ENCODE peak calls at places on chromosomes 11 and 22, in ten cellular contexts. D is ovary, G is GM12864, O is osteoblast, B is astrocyte of the spinal cord, K is BE2C, X is sigmoid colon, L is astrocyte of the cerebellum, E is HCT116, S is bronchial epithelial cell. Y is an unnamed sample.

GRCh38 chr11:102582140-102582539 is 43.0 kb downstream of the MMP20 start:
- DNase-seq in D (no peak), G (no peak), O (no peak), B (no peak), K (no peak), X (no peak), L (no peak), E (no peak), S (no peak), Y (no peak)

GRCh38 chr11:26847459-26847858 is 125.6 kb upstream of the SLC5A12 start:
- DNase-seq in D (no peak), G (no peak), O (peak), B (peak), K (no peak), X (peak), L (no peak), E (no peak), S (no peak), Y (no peak)

GRCh38 chr22:45164217-45165123 is 745 bp downstream of the NUP50 start:
- DNase-seq in D (peak), G (no peak), O (peak), B (no peak), K (peak), X (peak), L (no peak), E (no peak), S (no peak), Y (peak)

GRCh38 chr11:88103337-88104206 is 71.7 kb downstream of the RAB38 start:
- DNase-seq in D (no peak), G (peak), O (no peak), B (peak), K (peak), X (no peak), L (peak), E (peak), S (peak), Y (peak)

GRCh38 chr11:73759520-73760065 is 1.3 kb downstream of the RAB6A start:
- DNase-seq in D (no peak), G (no peak), O (peak), B (peak), K (no peak), X (no peak), L (peak), E (no peak), S (peak), Y (no peak)

GRCh38 chr11:14386081-14386480 is 27.1 kb upstream of the RRAS2 start:
- DNase-seq in D (no peak), G (no peak), O (no peak), B (no peak), K (no peak), X (no peak), L (no peak), E (no peak), S (no peak), Y (no peak)

GRCh38 chr22:17057959-17058814 is 26.6 kb upstream of the IL17RA start:
- DNase-seq in D (peak), G (peak), O (peak), B (peak), K (peak), X (peak), L (peak), E (peak), S (peak), Y (peak)

GRCh38 chr22:29030016-29030617 is 31.5 kb downstream of the C22orf31 start:
- DNase-seq in D (no peak), G (no peak), O (no peak), B (peak), K (no peak), X (no peak), L (peak), E (peak), S (peak), Y (no peak)

GRCh38 chr11:35126000-35126878 is 12.7 kb upstream of the CD44 start:
- DNase-seq in D (no peak), G (peak), O (no peak), B (no peak), K (no peak), X (no peak), L (no peak), E (no peak), S (no peak), Y (peak)

GRCh38 chr22:19057539-19057938 is 64.7 kb downstream of the DGCR2 start:
- DNase-seq in D (no peak), G (no peak), O (no peak), B (no peak), K (no peak), X (peak), L (no peak), E (no peak), S (no peak), Y (no peak)

GRCh38 chr11:119832536-119832935 is 103.5 kb upstream of the NECTIN1 start:
- DNase-seq in D (peak), G (no peak), O (no peak), B (no peak), K (peak), X (no peak), L (no peak), E (no peak), S (peak), Y (no peak)

GRCh38 chr22:31262369-31263133 is 29.7 kb downstream of the PIK3IP1 start:
- DNase-seq in D (no peak), G (no peak), O (no peak), B (no peak), K (no peak), X (no peak), L (no peak), E (no peak), S (no peak), Y (no peak)

GRCh38 chr11:44795803-44796535 is 69.2 kb downstream of the TSPAN18 start:
- DNase-seq in D (no peak), G (no peak), O (no peak), B (no peak), K (no peak), X (no peak), L (no peak), E (no peak), S (no peak), Y (no peak)

GRCh38 chr11:12167098-12167999 is 57.0 kb downstream of the MICAL2 start:
- DNase-seq in D (no peak), G (no peak), O (no peak), B (peak), K (no peak), X (no peak), L (no peak), E (peak), S (peak), Y (no peak)

GRCh38 chr11:134542401-134543143 is 130.5 kb upstream of the B3GAT1 start:
- DNase-seq in D (no peak), G (no peak), O (no peak), B (no peak), K (no peak), X (peak), L (no peak), E (peak), S (peak), Y (no peak)

GRCh38 chr11:45000918-45001317 is 50.2 kb upstream of the TP53I11 start:
- DNase-seq in D (no peak), G (no peak), O (no peak), B (no peak), K (no peak), X (peak), L (no peak), E (no peak), S (no peak), Y (no peak)

GRCh38 chr11:125224391-125225015 is 60.0 kb downstream of the PKNOX2 start:
- DNase-seq in D (peak), G (no peak), O (peak), B (peak), K (no peak), X (peak), L (no peak), E (peak), S (no peak), Y (peak)

GRCh38 chr22:38072322-38073149 is 11.4 kb downstream of the SLC16A8 start:
- DNase-seq in D (no peak), G (no peak), O (peak), B (no peak), K (no peak), X (peak), L (no peak), E (no peak), S (no peak), Y (no peak)

GRCh38 chr11:10410106-10410843 is 44.8 kb upstream of the AMPD3 start:
- DNase-seq in D (no peak), G (no peak), O (no peak), B (no peak), K (no peak), X (no peak), L (no peak), E (no peak), S (no peak), Y (no peak)

GRCh38 chr11:71936825-71937224 is 8.0 kb downstream of the RNF121 start:
- DNase-seq in D (no peak), G (no peak), O (no peak), B (peak), K (no peak), X (no peak), L (no peak), E (peak), S (peak), Y (no peak)

GRCh38 chr11:108069947-108070346 is 51.4 kb upstream of the ACAT1 start:
- DNase-seq in D (no peak), G (no peak), O (no peak), B (peak), K (no peak), X (no peak), L (peak), E (no peak), S (no peak), Y (peak)

GRCh38 chr11:8671242-8671641 is 11.2 kb downstream of the TRIM66 start:
- DNase-seq in D (peak), G (no peak), O (peak), B (peak), K (no peak), X (peak), L (peak), E (no peak), S (peak), Y (no peak)

GRCh38 chr11:1109101-1109917 is 34.6 kb downstream of the MUC2 start:
- DNase-seq in D (no peak), G (no peak), O (no peak), B (no peak), K (no peak), X (no peak), L (no peak), E (no peak), S (no peak), Y (no peak)

GRCh38 chr11:113906038-113906437 is 1.4 kb downstream of the HTR3B start:
- DNase-seq in D (no peak), G (no peak), O (no peak), B (peak), K (peak), X (no peak), L (no peak), E (peak), S (peak), Y (no peak)

GRCh38 chr11:121426476-121427454 is 25.3 kb upstream of the SORL1 start:
- DNase-seq in D (peak), G (no peak), O (peak), B (no peak), K (peak), X (peak), L (no peak), E (peak), S (no peak), Y (no peak)

GRCh38 chr11:123783536-123783935 is 22.6 kb downstream of the OR6M1 start:
- DNase-seq in D (no peak), G (no peak), O (no peak), B (no peak), K (no peak), X (no peak), L (no peak), E (no peak), S (no peak), Y (no peak)

GRCh38 chr11:125975634-125976033 is 29.8 kb downstream of the VSIG10L2 start:
- DNase-seq in D (no peak), G (no peak), O (no peak), B (no peak), K (no peak), X (no peak), L (no peak), E (no peak), S (peak), Y (no peak)

GRCh38 chr11:8809185-8809584 is 101.8 kb upstream of the AKIP1 start:
- DNase-seq in D (no peak), G (no peak), O (no peak), B (peak), K (no peak), X (no peak), L (no peak), E (no peak), S (no peak), Y (no peak)

GRCh38 chr11:82895437-82896091 is 4.7 kb downstream of the PRCP start:
- DNase-seq in D (no peak), G (no peak), O (no peak), B (no peak), K (no peak), X (no peak), L (no peak), E (no peak), S (no peak), Y (peak)

GRCh38 chr22:42820075-42820763 is 36.9 kb downstream of the ARFGAP3 start:
- DNase-seq in D (no peak), G (no peak), O (peak), B (peak), K (no peak), X (no peak), L (peak), E (no peak), S (peak), Y (no peak)

GRCh38 chr11:60169264-60169915 is 13.5 kb downstream of the MS4A6A start:
- DNase-seq in D (no peak), G (no peak), O (peak), B (peak), K (no peak), X (no peak), L (no peak), E (peak), S (peak), Y (no peak)

GRCh38 chr11:7384691-7385090 is 100.6 kb upstream of the OLFML1 start:
- DNase-seq in D (no peak), G (no peak), O (no peak), B (no peak), K (no peak), X (no peak), L (no peak), E (no peak), S (no peak), Y (no peak)

GRCh38 chr11:96741068-96741467 is 351.3 kb downstream of the JRKL start:
- DNase-seq in D (no peak), G (no peak), O (peak), B (peak), K (no peak), X (no peak), L (peak), E (no peak), S (no peak), Y (no peak)

GRCh38 chr11:119739975-119740374 is 11.0 kb upstream of the NECTIN1 start:
- DNase-seq in D (no peak), G (no peak), O (peak), B (no peak), K (no peak), X (no peak), L (no peak), E (no peak), S (no peak), Y (no peak)

GRCh38 chr11:67400251-67400941 is 1.3 kb downstream of the PPP1CA start:
- DNase-seq in D (no peak), G (no peak), O (peak), B (no peak), K (peak), X (peak), L (no peak), E (no peak), S (no peak), Y (no peak)

GRCh38 chr22:37848587-37849088 is 581 bp upstream of the EIF3L start:
- DNase-seq in D (no peak), G (no peak), O (peak), B (peak), K (no peak), X (no peak), L (no peak), E (peak), S (peak), Y (no peak)

GRCh38 chr11:88122956-88123355 is 52.3 kb downstream of the RAB38 start:
- DNase-seq in D (no peak), G (no peak), O (no peak), B (no peak), K (no peak), X (no peak), L (no peak), E (no peak), S (no peak), Y (no peak)

GRCh38 chr11:113255096-113255495 is 59.3 kb upstream of the TTC12 start:
- DNase-seq in D (no peak), G (no peak), O (no peak), B (no peak), K (no peak), X (no peak), L (no peak), E (no peak), S (peak), Y (no peak)

GRCh38 chr11:57203882-57204281 is 22.1 kb downstream of the LRRC55 start:
- DNase-seq in D (no peak), G (no peak), O (no peak), B (no peak), K (no peak), X (no peak), L (no peak), E (no peak), S (no peak), Y (no peak)

GRCh38 chr11:57207160-57207559 is 25.4 kb downstream of the LRRC55 start:
- DNase-seq in D (no peak), G (no peak), O (no peak), B (no peak), K (no peak), X (no peak), L (no peak), E (no peak), S (no peak), Y (no peak)

GRCh38 chr11:57202282-57202681 is 20.5 kb downstream of the LRRC55 start:
- DNase-seq in D (no peak), G (no peak), O (no peak), B (no peak), K (no peak), X (no peak), L (no peak), E (no peak), S (no peak), Y (no peak)

GRCh38 chr11:57203359-57203758 is 21.6 kb downstream of the LRRC55 start:
- DNase-seq in D (no peak), G (no peak), O (no peak), B (no peak), K (no peak), X (peak), L (no peak), E (no peak), S (no peak), Y (no peak)

DNA sequence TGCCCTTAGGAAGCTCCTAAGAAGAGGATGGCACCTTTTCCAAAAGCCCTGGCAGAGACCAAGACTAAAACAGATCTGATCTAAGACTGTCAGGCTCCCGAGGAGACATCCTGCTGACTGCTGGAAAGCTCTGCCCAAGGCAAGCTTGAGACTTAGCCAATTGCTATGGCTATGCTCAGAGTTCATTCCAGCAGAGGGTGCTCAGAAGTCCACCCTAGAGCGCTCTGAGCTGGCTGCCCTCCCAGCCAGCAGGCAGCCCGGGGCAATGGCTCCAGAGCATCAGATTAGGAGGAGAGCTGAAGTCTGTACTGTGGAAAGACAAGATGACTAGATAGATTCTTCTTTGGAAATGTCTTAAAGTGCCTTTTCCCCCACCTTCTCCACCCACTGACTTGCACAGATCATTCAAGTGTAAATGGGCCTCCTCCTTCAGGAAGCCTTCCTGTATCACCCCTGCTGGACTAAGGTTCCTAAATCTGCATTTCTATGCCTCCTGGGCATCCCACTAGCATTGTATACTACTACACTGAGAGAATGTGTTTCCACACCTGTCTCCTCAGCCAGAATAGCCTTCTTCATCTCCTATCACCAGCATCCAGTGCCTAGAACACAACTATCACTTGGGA is 23.4 kb downstream of the LRRC55 start:
- DNase-seq in D (no peak), G (no peak), O (peak), B (peak), K (peak), X (no peak), L (peak), E (no peak), S (peak), Y (no peak)
- TF ChIP-seq CTCF in D (no peak), G (no peak), O (peak), B (peak), K (no peak), X (no peak), L (no peak), E (no peak), S (no peak), Y (no peak)

DNA sequence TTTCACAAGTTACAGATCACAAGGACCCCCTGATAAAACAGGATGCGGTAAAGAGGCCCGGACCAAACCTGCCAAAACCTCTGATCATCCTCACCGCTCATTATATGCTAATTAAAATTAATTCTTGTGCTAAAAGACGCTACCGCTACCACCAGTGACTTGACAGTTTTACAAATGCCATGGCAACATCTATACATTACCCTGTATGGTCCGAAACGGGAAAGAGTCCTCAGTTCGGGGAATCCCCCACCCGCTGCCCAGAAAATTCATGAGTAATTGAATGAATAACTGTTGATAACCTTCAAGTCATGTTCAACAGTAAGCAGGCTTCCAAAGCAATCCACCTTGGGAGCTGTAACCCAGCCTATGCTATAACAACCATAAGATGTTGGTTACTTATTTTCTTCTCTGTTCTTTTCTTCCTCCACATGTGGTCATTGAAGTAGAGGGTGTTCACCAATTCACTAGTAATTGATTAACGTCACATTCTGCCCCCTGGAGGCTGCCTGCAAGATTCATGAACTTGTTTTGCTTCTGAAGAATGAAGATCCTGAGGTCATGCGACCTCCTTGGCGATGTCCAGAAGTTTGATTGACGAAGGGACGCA is 20.6 kb downstream of the APOBEC3H start:
- DNase-seq in D (peak), G (peak), O (peak), B (peak), K (peak), X (peak), L (peak), E (peak), S (peak), Y (peak)
- TF ChIP-seq CTCF in D (no peak), G (peak), O (peak), B (peak), K (peak), X (no peak), L (peak), E (peak), S (peak), Y (peak)

GRCh38 chr11:6022954-6023353 is 7.6 kb downstream of the OR56A1 start:
- DNase-seq in D (no peak), G (peak), O (no peak), B (peak), K (no peak), X (no peak), L (peak), E (peak), S (peak), Y (peak)
- TF ChIP-seq CTCF in D (no peak), G (peak), O (peak), B (peak), K (peak), X (peak), L (peak), E (peak), S (peak), Y (peak)

DNA sequence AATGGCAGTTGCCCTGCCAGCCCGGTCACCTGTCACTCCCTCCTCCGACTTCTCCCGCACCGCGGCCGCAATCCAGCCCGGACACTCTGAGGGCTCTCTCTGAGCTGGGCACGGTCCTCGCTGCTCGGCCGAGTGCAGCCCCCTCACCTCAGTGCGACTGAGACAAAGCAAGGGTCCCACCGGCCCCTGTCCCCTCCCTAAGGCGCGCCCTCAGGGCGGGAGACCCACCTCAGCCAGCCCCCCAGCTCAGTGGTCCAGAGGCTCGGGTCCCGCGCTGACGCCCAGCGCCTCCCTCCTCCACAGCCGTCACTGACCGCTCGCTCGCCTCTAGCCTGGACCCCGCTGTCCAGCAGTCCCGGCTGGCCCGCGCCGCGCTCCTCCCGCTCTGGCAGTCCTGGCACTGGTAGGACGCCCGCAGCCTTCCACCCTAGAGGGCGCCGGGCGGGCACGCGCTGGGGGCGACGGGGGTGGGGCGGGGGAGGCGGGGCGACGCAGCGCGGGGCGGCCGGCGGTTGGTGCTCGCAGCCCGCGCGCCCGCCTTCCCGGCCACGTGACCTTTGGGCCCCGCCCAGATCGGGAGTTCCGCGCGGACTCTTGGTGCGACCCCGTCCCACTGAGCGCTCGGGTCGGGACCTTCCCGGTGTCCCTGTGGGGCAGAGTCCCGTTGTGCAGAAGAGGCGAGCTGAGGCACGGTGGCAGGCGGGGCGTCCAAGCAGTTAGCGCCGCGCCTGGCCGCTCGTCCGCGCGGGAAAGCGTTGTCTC is 7.9 kb upstream of the L3MBTL2 start:
- DNase-seq in D (peak), G (no peak), O (peak), B (peak), K (peak), X (peak), L (no peak), E (no peak), S (peak), Y (peak)
- TF ChIP-seq CTCF in D (peak), G (peak), O (no peak), B (peak), K (no peak), X (no peak), L (no peak), E (no peak), S (no peak), Y (peak)

Y was measured in GM13977.